ENCODE peak calls at places on chromosomes 5 and 9, in five cellular contexts. K, G, C, S and H are unnamed samples.

GRCh38 chr5:79488775-79489174 is 25.2 kb downstream of the HOMER1 start:
- DNase-seq in S (no peak), C (no peak), G (no peak), K (no peak), H (no peak)

GRCh38 chr5:59685806-59686205 is 207.7 kb downstream of the PDE4D start:
- DNase-seq in S (no peak), G (no peak), C (no peak), K (no peak), H (no peak)

GRCh38 chr5:10702040-10702629 is 58.9 kb downstream of the DAP start:
- DNase-seq in G (no peak), K (no peak), S (peak), C (no peak), H (no peak)

GRCh38 chr9:126049088-126049487 is 277.5 kb upstream of the MVB12B start:
- DNase-seq in G (no peak), C (no peak), K (no peak), S (no peak), H (no peak)

GRCh38 chr5:69329905-69330489 is 2.6 kb downstream of the CCDC125 start:
- DNase-seq in C (no peak), G (peak), S (no peak), K (no peak), H (no peak)

GRCh38 chr9:6272229-6272597 is 56.0 kb upstream of the TPD52L3 start:
- DNase-seq in S (no peak), G (no peak), C (no peak), K (no peak), H (no peak)

GRCh38 chr9:125260564-125260963 is 1.1 kb upstream of the GAPVD1 start:
- DNase-seq in K (no peak), C (no peak), G (peak), S (no peak), H (no peak)

GRCh38 chr9:111176511-111176910 is 138.2 kb upstream of the LPAR1 start:
- DNase-seq in C (no peak), K (no peak), G (no peak), S (no peak), H (no peak)

GRCh38 chr5:159242153-159242552 is 20.9 kb upstream of the UBLCP1 start:
- DNase-seq in G (no peak), K (no peak), S (no peak), C (no peak), H (no peak)

GRCh38 chr9:105413486-105414068 is 34.3 kb upstream of the FSD1L start:
- DNase-seq in C (no peak), S (no peak), G (peak), K (no peak), H (no peak)

GRCh38 chr9:12817702-12818101 is 42.9 kb downstream of the LURAP1L start:
- DNase-seq in C (no peak), G (peak), K (peak), S (no peak), H (peak)

GRCh38 chr9:27714388-27714787 is 141.1 kb upstream of the C9orf72 start:
- DNase-seq in K (no peak), G (peak), S (no peak), C (no peak), H (no peak)

GRCh38 chr5:145912019-145912418 is 24.4 kb upstream of the SH3RF2 start:
- DNase-seq in C (no peak), K (no peak), S (no peak), G (no peak), H (no peak)

GRCh38 chr5:50967388-50968039 is 301.1 kb downstream of the PARP8 start:
- DNase-seq in C (no peak), K (no peak), S (no peak), G (peak), H (no peak)

GRCh38 chr9:18947772-18948391 is 85.1 kb downstream of the SAXO1 start:
- DNase-seq in G (no peak), S (no peak), C (no peak), K (no peak), H (no peak)

GRCh38 chr5:131396015-131396414 is 132.2 kb downstream of the CDC42SE2 start:
- DNase-seq in S (no peak), G (no peak), C (no peak), K (no peak), H (no peak)

GRCh38 chr5:142472306-142472951 is 147.6 kb upstream of the SPRY4 start:
- DNase-seq in C (no peak), S (no peak), K (no peak), G (no peak), H (no peak)

GRCh38 chr9:19252174-19252884 is 21.8 kb downstream of the DENND4C start:
- DNase-seq in G (no peak), S (no peak), C (no peak), K (no peak), H (no peak)

GRCh38 chr5:176466245-176466871 is 18.2 kb downstream of the FAF2 start:
- DNase-seq in K (no peak), G (no peak), S (no peak), C (no peak), H (no peak)

GRCh38 chr5:139454568-139455290 is 7.8 kb downstream of the ECSCR start:
- DNase-seq in K (peak), C (no peak), G (no peak), S (no peak), H (no peak)

GRCh38 chr5:118832974-118833373 is 155.4 kb downstream of the DTWD2 start:
- DNase-seq in K (no peak), S (no peak), G (no peak), C (no peak), H (no peak)

GRCh38 chr5:94459915-94460314 is 158.5 kb downstream of the KIAA0825 start:
- DNase-seq in K (no peak), C (no peak), S (no peak), G (no peak), H (no peak)

GRCh38 chr5:65721050-65721774 is 697 bp downstream of the SGTB start:
- DNase-seq in G (peak), K (peak), S (peak), C (peak), H (peak)

GRCh38 chr9:18890372-18890771 is 142.6 kb downstream of the SAXO1 start:
- DNase-seq in C (no peak), S (no peak), G (no peak), K (no peak), H (no peak)